ENCODE peak calls at places on chromosomes 6 and 20, in eight cellular contexts. One of them, this sample, is unnamed.

GRCh38 chr6:24339932-24340331 is 17.9 kb downstream of the DCDC2 start:
- DNase-seq in AG04450: no peak
- DNase-seq in foreskin fibroblast: no peak
- DNase-seq in fibroblast of mammary gland: no peak
- DNase-seq in AG04449: no peak
- DNase-seq in PC-9: no peak
- DNase-seq in heart right ventricle: no peak
- DNase-seq in stomach: no peak
- DNase-seq in this sample: peak

GRCh38 chr6:161374971-161375873 is 101.4 kb upstream of the AGPAT4 start:
- DNase-seq in stomach: peak
- DNase-seq in AG04449: no peak
- DNase-seq in PC-9: no peak
- DNase-seq in heart right ventricle: peak
- DNase-seq in AG04450: no peak
- DNase-seq in foreskin fibroblast: no peak
- DNase-seq in fibroblast of mammary gland: peak
- DNase-seq in this sample: peak

GRCh38 chr20:61822396-61822795 is 243.3 kb downstream of the TAF4 start:
- DNase-seq in AG04449: no peak
- DNase-seq in AG04450: no peak
- DNase-seq in stomach: no peak
- DNase-seq in PC-9: no peak
- DNase-seq in foreskin fibroblast: no peak
- DNase-seq in fibroblast of mammary gland: no peak
- DNase-seq in heart right ventricle: no peak
- DNase-seq in this sample: no peak

GRCh38 chr6:31495580-31495979 is 2.4 kb upstream of the MICB start:
- DNase-seq in stomach: no peak
- DNase-seq in AG04450: no peak
- DNase-seq in PC-9: peak
- DNase-seq in fibroblast of mammary gland: peak
- DNase-seq in heart right ventricle: no peak
- DNase-seq in AG04449: no peak
- DNase-seq in foreskin fibroblast: peak
- DNase-seq in this sample: peak

GRCh38 chr6:40177596-40177995 is 243.3 kb upstream of the MOCS1 start:
- DNase-seq in AG04450: no peak
- DNase-seq in foreskin fibroblast: no peak
- DNase-seq in PC-9: no peak
- DNase-seq in stomach: no peak
- DNase-seq in fibroblast of mammary gland: no peak
- DNase-seq in AG04449: no peak
- DNase-seq in heart right ventricle: no peak
- DNase-seq in this sample: no peak

GRCh38 chr20:21509597-21510331 is 4.1 kb downstream of the NKX2-2 start:
- DNase-seq in AG04450: no peak
- DNase-seq in heart right ventricle: no peak
- DNase-seq in AG04449: no peak
- DNase-seq in foreskin fibroblast: peak
- DNase-seq in stomach: no peak
- DNase-seq in PC-9: no peak
- DNase-seq in fibroblast of mammary gland: peak
- DNase-seq in this sample: peak

GRCh38 chr20:64222273-64222672 is 33.3 kb upstream of the PCMTD2 start:
- DNase-seq in AG04450: no peak
- DNase-seq in PC-9: peak
- DNase-seq in foreskin fibroblast: peak
- DNase-seq in AG04449: no peak
- DNase-seq in heart right ventricle: peak
- DNase-seq in fibroblast of mammary gland: peak
- DNase-seq in stomach: peak
- DNase-seq in this sample: peak

GRCh38 chr6:31791324-31792089 is 4.0 kb downstream of the VARS1 start:
- DNase-seq in stomach: peak
- DNase-seq in fibroblast of mammary gland: peak
- DNase-seq in heart right ventricle: no peak
- DNase-seq in AG04450: no peak
- DNase-seq in PC-9: no peak
- DNase-seq in AG04449: no peak
- DNase-seq in foreskin fibroblast: no peak
- DNase-seq in this sample: peak

GRCh38 chr6:99879431-99879830 is 114.6 kb downstream of the MCHR2 start:
- DNase-seq in PC-9: no peak
- DNase-seq in foreskin fibroblast: no peak
- DNase-seq in fibroblast of mammary gland: no peak
- DNase-seq in heart right ventricle: no peak
- DNase-seq in AG04450: no peak
- DNase-seq in stomach: no peak
- DNase-seq in AG04449: no peak
- DNase-seq in this sample: no peak

GRCh38 chr6:99885051-99885450 is 109.0 kb downstream of the MCHR2 start:
- DNase-seq in PC-9: no peak
- DNase-seq in fibroblast of mammary gland: no peak
- DNase-seq in heart right ventricle: no peak
- DNase-seq in foreskin fibroblast: no peak
- DNase-seq in stomach: no peak
- DNase-seq in AG04450: no peak
- DNase-seq in AG04449: no peak
- DNase-seq in this sample: peak

GRCh38 chr6:99887066-99887465 is 107.0 kb downstream of the MCHR2 start:
- DNase-seq in AG04450: no peak
- DNase-seq in heart right ventricle: no peak
- DNase-seq in AG04449: no peak
- DNase-seq in foreskin fibroblast: no peak
- DNase-seq in PC-9: no peak
- DNase-seq in fibroblast of mammary gland: no peak
- DNase-seq in stomach: no peak
- DNase-seq in this sample: no peak

GRCh38 chr6:99882151-99882702 is 111.8 kb downstream of the MCHR2 start:
- DNase-seq in AG04449: no peak
- DNase-seq in fibroblast of mammary gland: no peak
- DNase-seq in PC-9: no peak
- DNase-seq in heart right ventricle: no peak
- DNase-seq in foreskin fibroblast: no peak
- DNase-seq in AG04450: no peak
- DNase-seq in stomach: no peak
- DNase-seq in this sample: no peak
- H3K4me3 ChIP-seq in AG04449: no peak
- H3K4me3 ChIP-seq in fibroblast of mammary gland: no peak
- H3K4me3 ChIP-seq in PC-9: no peak
- H3K4me3 ChIP-seq in heart right ventricle: no peak
- H3K4me3 ChIP-seq in foreskin fibroblast: no peak
- H3K4me3 ChIP-seq in AG04450: no peak
- H3K4me3 ChIP-seq in stomach: no peak
- H3K4me3 ChIP-seq in this sample: no peak

GRCh38 chr20:11861479-11861878 is 56.2 kb upstream of the BTBD3 start:
- DNase-seq in stomach: no peak
- DNase-seq in AG04449: no peak
- DNase-seq in fibroblast of mammary gland: no peak
- DNase-seq in foreskin fibroblast: no peak
- DNase-seq in PC-9: no peak
- DNase-seq in AG04450: no peak
- DNase-seq in heart right ventricle: no peak
- DNase-seq in this sample: no peak

GRCh38 chr20:11869641-11870040 is 48.1 kb upstream of the BTBD3 start:
- DNase-seq in PC-9: no peak
- DNase-seq in foreskin fibroblast: no peak
- DNase-seq in AG04450: no peak
- DNase-seq in stomach: no peak
- DNase-seq in AG04449: no peak
- DNase-seq in fibroblast of mammary gland: no peak
- DNase-seq in heart right ventricle: no peak
- DNase-seq in this sample: peak

GRCh38 chr20:11870411-11870810 is 47.3 kb upstream of the BTBD3 start:
- DNase-seq in AG04450: no peak
- DNase-seq in foreskin fibroblast: no peak
- DNase-seq in PC-9: no peak
- DNase-seq in AG04449: no peak
- DNase-seq in heart right ventricle: no peak
- DNase-seq in stomach: no peak
- DNase-seq in fibroblast of mammary gland: no peak
- DNase-seq in this sample: no peak

DNA sequence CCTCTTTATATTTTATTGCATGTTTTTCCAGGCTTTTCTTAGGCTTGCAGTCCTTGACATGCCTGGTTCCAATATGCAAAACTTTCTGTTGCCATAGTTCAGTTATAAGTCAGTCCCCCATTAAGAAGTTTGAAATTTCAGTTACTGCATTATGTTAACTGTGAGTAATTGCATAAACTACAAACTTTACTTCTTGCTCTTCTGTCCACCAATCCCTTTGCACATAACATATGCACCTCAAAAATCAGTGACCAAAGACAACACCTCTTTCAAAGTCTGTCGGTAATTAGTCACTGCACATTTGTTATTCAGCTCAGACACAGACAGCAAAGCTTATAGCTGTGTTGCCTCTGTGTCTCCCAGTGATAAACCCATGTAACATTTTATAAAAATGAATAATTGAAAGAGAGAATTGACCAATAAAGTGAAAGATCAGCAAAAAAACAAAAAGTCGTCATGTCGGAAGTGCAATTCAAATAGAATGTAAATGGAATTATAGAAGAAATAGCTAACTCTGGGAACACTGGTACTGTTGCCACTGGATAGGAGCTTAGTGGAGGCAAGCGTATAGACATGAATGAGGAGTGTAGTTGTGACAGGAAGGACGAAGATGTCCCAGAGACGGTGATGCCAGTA is 50.3 kb upstream of the BTBD3 start:
- DNase-seq in AG04450: no peak
- DNase-seq in fibroblast of mammary gland: peak
- DNase-seq in PC-9: no peak
- DNase-seq in AG04449: no peak
- DNase-seq in foreskin fibroblast: peak
- DNase-seq in heart right ventricle: no peak
- DNase-seq in stomach: no peak
- DNase-seq in this sample: peak
- H3K4me3 ChIP-seq in AG04450: no peak
- H3K4me3 ChIP-seq in fibroblast of mammary gland: no peak
- H3K4me3 ChIP-seq in PC-9: no peak
- H3K4me3 ChIP-seq in AG04449: no peak
- H3K4me3 ChIP-seq in foreskin fibroblast: no peak
- H3K4me3 ChIP-seq in heart right ventricle: no peak
- H3K4me3 ChIP-seq in stomach: no peak
- H3K4me3 ChIP-seq in this sample: no peak

DNA sequence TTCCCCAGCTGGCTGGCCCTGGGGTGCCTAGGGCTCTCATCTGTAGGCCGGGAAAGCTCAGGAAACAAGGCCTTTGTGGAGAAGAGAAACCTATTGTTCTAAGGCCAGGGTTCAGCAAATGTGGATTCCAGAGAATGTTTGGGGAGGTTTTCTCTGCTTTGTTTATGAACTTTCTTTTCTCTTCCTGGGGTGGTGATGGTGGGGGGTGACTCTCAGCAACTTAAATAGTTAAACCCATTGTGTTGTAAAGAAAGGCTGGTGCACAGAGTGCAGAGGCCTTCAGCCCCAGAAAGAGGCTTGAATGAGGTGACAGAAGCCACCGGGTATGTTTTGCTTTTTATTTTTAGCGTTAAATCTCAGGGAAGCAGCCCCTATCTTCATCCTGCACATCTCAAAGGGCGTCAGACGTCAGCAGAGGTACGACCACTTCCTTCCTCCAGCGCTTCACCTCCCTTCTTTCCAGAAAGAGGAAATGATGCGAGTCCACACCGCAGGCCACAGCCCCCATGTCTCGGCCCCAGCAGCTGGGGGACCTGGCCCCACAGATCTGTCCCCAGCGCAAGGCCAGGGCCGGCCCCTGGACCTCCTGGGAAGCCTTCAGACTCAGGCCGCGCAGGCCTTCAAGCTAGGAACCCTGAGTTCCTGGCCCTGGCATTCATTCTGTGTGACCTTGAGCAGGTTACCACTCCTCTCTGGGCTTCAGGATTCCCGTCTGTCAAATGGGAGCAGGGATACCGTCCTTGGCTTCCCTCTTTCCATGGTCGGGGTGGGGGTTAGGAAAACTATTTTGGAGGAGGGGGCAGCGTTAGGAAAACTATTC is 605 bp upstream of the PPP1R16B start:
- DNase-seq in AG04450: no peak
- DNase-seq in fibroblast of mammary gland: no peak
- DNase-seq in AG04449: no peak
- DNase-seq in heart right ventricle: peak
- DNase-seq in PC-9: no peak
- DNase-seq in foreskin fibroblast: no peak
- DNase-seq in stomach: peak
- DNase-seq in this sample: no peak
- H3K4me3 ChIP-seq in AG04450: no peak
- H3K4me3 ChIP-seq in fibroblast of mammary gland: no peak
- H3K4me3 ChIP-seq in AG04449: no peak
- H3K4me3 ChIP-seq in heart right ventricle: peak
- H3K4me3 ChIP-seq in PC-9: no peak
- H3K4me3 ChIP-seq in foreskin fibroblast: no peak
- H3K4me3 ChIP-seq in stomach: peak
- H3K4me3 ChIP-seq in this sample: no peak

GRCh38 chr6:38716825-38717224 is 1.7 kb downstream of the DNAH8 start:
- DNase-seq in foreskin fibroblast: no peak
- DNase-seq in PC-9: no peak
- DNase-seq in heart right ventricle: no peak
- DNase-seq in stomach: no peak
- DNase-seq in AG04450: no peak
- DNase-seq in fibroblast of mammary gland: no peak
- DNase-seq in AG04449: no peak
- DNase-seq in this sample: no peak

GRCh38 chr6:38715016-38715809 is at the start of gene DNAH8:
- DNase-seq in AG04449: no peak
- DNase-seq in AG04450: no peak
- DNase-seq in fibroblast of mammary gland: no peak
- DNase-seq in heart right ventricle: no peak
- DNase-seq in stomach: no peak
- DNase-seq in PC-9: no peak
- DNase-seq in foreskin fibroblast: no peak
- DNase-seq in this sample: no peak

GRCh38 chr6:38719358-38719757 is 4.2 kb downstream of the DNAH8 start:
- DNase-seq in PC-9: no peak
- DNase-seq in stomach: no peak
- DNase-seq in heart right ventricle: no peak
- DNase-seq in AG04450: no peak
- DNase-seq in foreskin fibroblast: no peak
- DNase-seq in AG04449: no peak
- DNase-seq in fibroblast of mammary gland: no peak
- DNase-seq in this sample: no peak

GRCh38 chr6:38713812-38714211 is 1.3 kb upstream of the DNAH8 start:
- DNase-seq in stomach: no peak
- DNase-seq in fibroblast of mammary gland: no peak
- DNase-seq in heart right ventricle: no peak
- DNase-seq in AG04449: no peak
- DNase-seq in foreskin fibroblast: no peak
- DNase-seq in PC-9: no peak
- DNase-seq in AG04450: no peak
- DNase-seq in this sample: peak

DNA sequence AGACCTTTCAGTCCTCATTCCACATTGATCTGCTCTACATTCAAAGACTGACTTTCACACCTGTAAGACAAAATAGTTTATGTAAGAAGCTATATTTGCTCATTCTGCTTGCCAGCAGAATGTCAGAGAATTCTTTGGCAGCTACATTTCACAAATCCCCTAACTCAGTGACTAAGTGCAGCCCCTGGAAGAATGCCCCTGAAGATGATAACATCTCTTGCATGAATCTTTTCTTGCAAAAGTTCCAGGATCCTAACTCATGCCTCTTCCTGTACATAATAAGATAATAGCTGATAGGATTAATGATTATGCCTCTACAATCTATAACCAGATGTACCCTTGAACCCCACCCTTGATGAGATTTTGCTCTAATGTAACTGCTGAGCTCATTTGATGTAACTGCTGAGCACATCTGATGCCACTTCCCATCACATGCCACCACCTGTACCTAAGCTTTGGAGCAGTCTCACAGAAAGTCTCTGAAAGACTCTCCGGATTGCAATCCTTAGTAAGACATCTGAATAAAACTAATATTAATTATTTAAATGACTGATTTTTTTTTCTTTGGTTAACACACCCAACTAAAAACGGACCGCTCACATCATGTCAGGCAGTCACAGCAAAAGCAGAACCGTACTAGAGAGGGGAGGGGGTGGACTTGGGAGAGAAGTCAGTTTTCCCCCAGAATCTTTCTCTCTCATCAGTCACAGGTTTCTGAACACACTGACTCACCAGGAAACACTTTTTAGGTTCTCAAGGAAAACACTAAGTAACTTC is 684 bp upstream of the DNAH8 start:
- DNase-seq in PC-9: no peak
- DNase-seq in fibroblast of mammary gland: no peak
- DNase-seq in heart right ventricle: no peak
- DNase-seq in AG04449: no peak
- DNase-seq in stomach: no peak
- DNase-seq in AG04450: no peak
- DNase-seq in foreskin fibroblast: no peak
- DNase-seq in this sample: peak
- H3K4me3 ChIP-seq in PC-9: no peak
- H3K4me3 ChIP-seq in fibroblast of mammary gland: no peak
- H3K4me3 ChIP-seq in heart right ventricle: peak
- H3K4me3 ChIP-seq in AG04449: no peak
- H3K4me3 ChIP-seq in stomach: peak
- H3K4me3 ChIP-seq in AG04450: no peak
- H3K4me3 ChIP-seq in foreskin fibroblast: no peak
- H3K4me3 ChIP-seq in this sample: no peak